ENCODE peak calls at places on chromosome 10, in six cellular contexts. Z, E, V, L, A and C are unnamed samples.

GRCh38 chr10:114545071-114545470 is 113.0 kb downstream of the ABLIM1 start:
- DNase-seq in Z (no peak), E (no peak), V (no peak), L (no peak), A (no peak), C (no peak)

GRCh38 chr10:66187096-66187733 is 738.6 kb upstream of the LRRTM3 start:
- DNase-seq in Z (no peak), E (no peak), V (no peak), L (no peak), A (no peak), C (no peak)

GRCh38 chr10:16777473-16778370 is 39.5 kb downstream of the RSU1 start:
- DNase-seq in Z (peak; percentile 78), E (peak; percentile 69), V (peak; percentile 77), L (peak; percentile 8), A (peak; percentile 79), C (no peak)

GRCh38 chr10:103800110-103800509 is 55.3 kb downstream of the SH3PXD2A start:
- DNase-seq in Z (no peak), E (no peak), V (no peak), L (no peak), A (no peak), C (no peak)

GRCh38 chr10:17504547-17505245 is 50.3 kb upstream of the ST8SIA6 start:
- DNase-seq in Z (peak; percentile 76), E (no peak), V (no peak), L (no peak), A (no peak), C (no peak)

GRCh38 chr10:128263891-128264688 is 137.9 kb upstream of the MKI67 start:
- DNase-seq in Z (peak; percentile 62), E (peak; percentile 61), V (peak; percentile 84), L (peak; percentile 66), A (peak; percentile 82), C (peak; percentile 59)

GRCh38 chr10:43308986-43309385 is 42.1 kb upstream of the RASGEF1A start:
- DNase-seq in Z (peak; percentile 38), E (no peak), V (no peak), L (no peak), A (no peak), C (no peak)

GRCh38 chr10:87635498-87636312 is 24.0 kb upstream of the PAPSS2 start:
- DNase-seq in Z (peak; percentile 86), E (no peak), V (no peak), L (peak; percentile 55), A (no peak), C (no peak)

GRCh38 chr10:6185039-6185716 is 17.6 kb upstream of the PFKFB3 start:
- DNase-seq in Z (no peak), E (no peak), V (no peak), L (no peak), A (peak; percentile 81), C (no peak)

GRCh38 chr10:94129393-94130130 is 135.8 kb downstream of the PLCE1 start:
- DNase-seq in Z (peak; percentile 71), E (no peak), V (no peak), L (no peak), A (no peak), C (no peak)

GRCh38 chr10:123455861-123456260 is 210.3 kb upstream of the GPR26 start:
- DNase-seq in Z (no peak), E (no peak), V (no peak), L (no peak), A (no peak), C (no peak)

GRCh38 chr10:101258179-101258885 is 29.1 kb upstream of the LBX1 start:
- DNase-seq in Z (peak; percentile 11), E (no peak), V (no peak), L (no peak), A (no peak), C (no peak)

GRCh38 chr10:132304756-132305509 is 2.8 kb downstream of the STK32C start:
- DNase-seq in Z (no peak), E (no peak), V (no peak), L (no peak), A (no peak), C (no peak)

GRCh38 chr10:101130984-101131961 is at the start of gene TLX1:
- DNase-seq in Z (no peak), E (no peak), V (peak; percentile 51), L (peak; percentile 28), A (peak; percentile 82), C (no peak)

GRCh38 chr10:61211468-61211867 is 241.7 kb downstream of the TMEM26 start:
- DNase-seq in Z (no peak), E (no peak), V (no peak), L (no peak), A (no peak), C (no peak)

GRCh38 chr10:128265596-128265995 is 139.4 kb upstream of the MKI67 start:
- DNase-seq in Z (no peak), E (no peak), V (no peak), L (no peak), A (no peak), C (no peak)

GRCh38 chr10:111360260-111360925 is 283.6 kb downstream of the ADRA2A start:
- DNase-seq in Z (peak; percentile 15), E (peak; percentile 10), V (peak; percentile 80), L (peak; percentile 59), A (peak; percentile 78), C (peak; percentile 28)

GRCh38 chr10:83289373-83289772 is 849.9 kb upstream of the GHITM start:
- DNase-seq in Z (no peak), E (no peak), V (no peak), L (no peak), A (peak; percentile 84), C (no peak)

GRCh38 chr10:15725603-15726002 is 5.9 kb upstream of the ITGA8 start:
- DNase-seq in Z (peak; percentile 72), E (no peak), V (peak; percentile 74), L (peak; percentile 25), A (peak; percentile 72), C (no peak)

GRCh38 chr10:50941629-50942028 is 56.2 kb upstream of the A1CF start:
- DNase-seq in Z (no peak), E (no peak), V (no peak), L (no peak), A (no peak), C (no peak)

GRCh38 chr10:119502618-119503155 is 39.8 kb downstream of the RGS10 start:
- DNase-seq in Z (no peak), E (no peak), V (no peak), L (no peak), A (no peak), C (no peak)

GRCh38 chr10:129626801-129627434 is 159.9 kb downstream of the MGMT start:
- DNase-seq in Z (peak; percentile 7), E (no peak), V (no peak), L (no peak), A (no peak), C (no peak)

GRCh38 chr10:103466734-103467133 is 8.0 kb upstream of the CALHM1 start:
- DNase-seq in Z (no peak), E (no peak), V (no peak), L (no peak), A (no peak), C (no peak)

GRCh38 chr10:24885551-24885950 is 66.9 kb downstream of the PRTFDC1 start:
- DNase-seq in Z (no peak), E (no peak), V (no peak), L (no peak), A (no peak), C (no peak)

GRCh38 chr10:24886281-24886680 is 66.1 kb downstream of the PRTFDC1 start:
- DNase-seq in Z (no peak), E (no peak), V (no peak), L (peak; percentile 63), A (no peak), C (no peak)

GRCh38 chr10:24884316-24884715 is 68.1 kb downstream of the PRTFDC1 start:
- DNase-seq in Z (no peak), E (no peak), V (no peak), L (no peak), A (no peak), C (no peak)

GRCh38 chr10:24882047-24882698 is 70.2 kb downstream of the PRTFDC1 start:
- DNase-seq in Z (peak; percentile 81), E (peak; percentile 27), V (no peak), L (no peak), A (no peak), C (no peak)

GRCh38 chr10:24884793-24885192 is 67.6 kb downstream of the PRTFDC1 start:
- DNase-seq in Z (no peak), E (no peak), V (no peak), L (no peak), A (no peak), C (no peak)
- TF ChIP-seq CTCF in Z (no peak), E (no peak), V (no peak), L (no peak), A (no peak), C (no peak)

GRCh38 chr10:92014620-92015019 is 91.0 kb downstream of the BTAF1 start:
- DNase-seq in Z (no peak), E (no peak), V (no peak), L (no peak), A (no peak), C (no peak)
- TF ChIP-seq CTCF in Z (no peak), E (no peak), V (no peak), L (no peak), A (no peak), C (no peak)

DNA sequence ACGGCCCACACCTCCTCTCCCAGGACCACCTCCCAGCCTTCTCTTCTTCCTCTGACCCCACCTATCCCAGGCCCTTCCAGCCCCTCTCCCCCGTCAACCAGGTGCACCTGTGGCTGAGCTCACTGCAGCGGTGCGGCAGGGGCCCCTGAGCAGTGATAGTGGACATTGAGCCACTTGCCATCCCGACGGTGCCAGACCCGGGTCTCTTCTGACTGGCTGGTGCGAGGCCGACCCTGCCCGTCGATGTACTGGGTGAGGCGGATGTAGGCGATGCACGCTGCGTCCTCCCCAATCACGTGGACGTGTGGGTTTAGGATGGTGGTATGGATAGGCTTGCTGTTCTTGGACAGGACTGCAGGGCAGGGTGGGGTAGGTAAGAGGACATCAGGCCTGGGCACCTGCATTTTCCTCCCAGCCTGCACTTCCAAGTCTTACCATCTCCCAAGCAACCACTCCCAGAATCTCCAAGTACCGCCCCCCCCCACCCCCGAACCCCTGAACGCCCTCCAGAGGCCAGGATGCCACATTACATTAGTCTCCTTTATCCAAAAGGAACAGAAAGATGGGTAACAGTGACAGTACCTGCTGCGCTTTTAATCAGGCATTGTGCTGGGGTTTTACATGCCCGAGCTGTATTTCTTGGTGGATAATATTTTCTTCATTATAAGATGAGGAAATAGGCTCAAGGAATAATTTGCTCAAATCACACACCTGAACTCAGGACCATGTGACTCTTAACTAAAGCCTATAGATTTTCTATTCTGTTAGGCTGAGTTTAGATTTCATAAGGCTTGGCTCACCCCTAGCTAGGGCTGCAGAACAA is 3.7 kb upstream of the NDST2 start:
- DNase-seq in Z (peak; percentile 31), E (no peak), V (no peak), L (peak; percentile 21), A (peak; percentile 40), C (no peak)
- TF ChIP-seq CTCF in Z (no peak), E (no peak), V (no peak), L (peak; percentile 25), A (peak; percentile 53), C (peak; percentile 16)

GRCh38 chr10:78970261-78970660 is 98.5 kb upstream of the ZMIZ1 start:
- DNase-seq in Z (no peak), E (no peak), V (no peak), L (no peak), A (no peak), C (no peak)

GRCh38 chr10:78969719-78970118 is 99.0 kb upstream of the ZMIZ1 start:
- DNase-seq in Z (no peak), E (no peak), V (no peak), L (no peak), A (no peak), C (no peak)

GRCh38 chr10:78972160-78972946 is 96.4 kb upstream of the ZMIZ1 start:
- DNase-seq in Z (peak; percentile 85), E (peak; percentile 76), V (peak; percentile 12), L (peak; percentile 67), A (peak; percentile 56), C (no peak)

GRCh38 chr10:78972947-78973900 is 95.5 kb upstream of the ZMIZ1 start:
- DNase-seq in Z (peak; percentile 94), E (peak; percentile 88), V (peak; percentile 82), L (peak; percentile 88), A (peak; percentile 91), C (no peak)

GRCh38 chr10:78971094-78971682 is 97.6 kb upstream of the ZMIZ1 start:
- DNase-seq in Z (no peak), E (no peak), V (no peak), L (no peak), A (no peak), C (no peak)
- TF ChIP-seq CTCF in Z (peak; percentile 16), E (no peak), V (peak; percentile 13), L (no peak), A (no peak), C (no peak)